ENCODE peak calls at places on chromosome 20, in four cellular contexts. One of them, this sample, is unnamed.

GRCh38 chr20:10376271-10377075 is 57.5 kb downstream of the MKKS start:
- DNase-seq in DND-41: no peak
- DNase-seq in right cardiac atrium: no peak
- DNase-seq in astrocyte of the cerebellum: peak
- DNase-seq in this sample: no peak

GRCh38 chr20:34703573-34704176 is 469 bp upstream of the TP53INP2 start:
- DNase-seq in right cardiac atrium: no peak
- DNase-seq in DND-41: no peak
- DNase-seq in astrocyte of the cerebellum: no peak
- DNase-seq in this sample: no peak

GRCh38 chr20:31790401-31790800 is 28.8 kb upstream of the MYLK2 start:
- DNase-seq in astrocyte of the cerebellum: no peak
- DNase-seq in right cardiac atrium: no peak
- DNase-seq in DND-41: no peak
- DNase-seq in this sample: no peak

GRCh38 chr20:48897298-48898044 is 24.0 kb upstream of the ARFGEF2 start:
- DNase-seq in DND-41: no peak
- DNase-seq in right cardiac atrium: no peak
- DNase-seq in astrocyte of the cerebellum: peak
- DNase-seq in this sample: no peak

GRCh38 chr20:15951711-15952110 is 621.5 kb downstream of the KIF16B start:
- DNase-seq in right cardiac atrium: no peak
- DNase-seq in DND-41: no peak
- DNase-seq in astrocyte of the cerebellum: no peak
- DNase-seq in this sample: no peak

GRCh38 chr20:53040678-53041674 is 68.8 kb downstream of the TSHZ2 start:
- DNase-seq in DND-41: no peak
- DNase-seq in astrocyte of the cerebellum: no peak
- DNase-seq in right cardiac atrium: no peak
- DNase-seq in this sample: no peak

GRCh38 chr20:48502758-48503157 is 325.0 kb downstream of the PREX1 start:
- DNase-seq in DND-41: no peak
- DNase-seq in right cardiac atrium: no peak
- DNase-seq in astrocyte of the cerebellum: no peak
- DNase-seq in this sample: no peak

GRCh38 chr20:37265152-37265551 is 3.5 kb upstream of the GHRH start:
- DNase-seq in right cardiac atrium: no peak
- DNase-seq in astrocyte of the cerebellum: no peak
- DNase-seq in DND-41: no peak
- DNase-seq in this sample: peak

GRCh38 chr20:10798811-10799210 is 125.0 kb upstream of the JAG1 start:
- DNase-seq in DND-41: no peak
- DNase-seq in right cardiac atrium: no peak
- DNase-seq in astrocyte of the cerebellum: peak
- DNase-seq in this sample: no peak

GRCh38 chr20:34364013-34364382 is 925 bp downstream of the ITCH start:
- DNase-seq in right cardiac atrium: no peak
- DNase-seq in DND-41: no peak
- DNase-seq in astrocyte of the cerebellum: no peak
- DNase-seq in this sample: no peak

GRCh38 chr20:57693002-57693582 is 16.7 kb downstream of the PMEPA1 start:
- DNase-seq in DND-41: no peak
- DNase-seq in astrocyte of the cerebellum: no peak
- DNase-seq in right cardiac atrium: no peak
- DNase-seq in this sample: no peak

GRCh38 chr20:62063601-62063980 is 2.1 kb downstream of the TAF4 start:
- DNase-seq in right cardiac atrium: no peak
- DNase-seq in astrocyte of the cerebellum: no peak
- DNase-seq in DND-41: no peak
- DNase-seq in this sample: no peak

GRCh38 chr20:61120595-61121515 is 131.2 kb upstream of the CDH4 start:
- DNase-seq in right cardiac atrium: no peak
- DNase-seq in DND-41: peak
- DNase-seq in astrocyte of the cerebellum: peak
- DNase-seq in this sample: peak

GRCh38 chr20:45011108-45011526 is 44.8 kb downstream of the STK4 start:
- DNase-seq in astrocyte of the cerebellum: peak
- DNase-seq in right cardiac atrium: no peak
- DNase-seq in DND-41: peak
- DNase-seq in this sample: peak

GRCh38 chr20:44909872-44910689 is at the start of gene PABPC1L:
- DNase-seq in astrocyte of the cerebellum: no peak
- DNase-seq in right cardiac atrium: peak
- DNase-seq in DND-41: peak
- DNase-seq in this sample: peak

GRCh38 chr20:5674176-5674660 is 76.0 kb upstream of the SHLD1 start:
- DNase-seq in astrocyte of the cerebellum: no peak
- DNase-seq in DND-41: no peak
- DNase-seq in right cardiac atrium: no peak
- DNase-seq in this sample: no peak

GRCh38 chr20:56626367-56627121 is 2.6 kb upstream of the TFAP2C start:
- DNase-seq in right cardiac atrium: peak
- DNase-seq in astrocyte of the cerebellum: no peak
- DNase-seq in DND-41: no peak
- DNase-seq in this sample: peak

GRCh38 chr20:38658879-38659612 is 57.4 kb downstream of the ARHGAP40 start:
- DNase-seq in right cardiac atrium: no peak
- DNase-seq in DND-41: no peak
- DNase-seq in astrocyte of the cerebellum: no peak
- DNase-seq in this sample: no peak

GRCh38 chr20:25483431-25484132 is 76.1 kb downstream of the GINS1 start:
- DNase-seq in right cardiac atrium: peak
- DNase-seq in DND-41: peak
- DNase-seq in astrocyte of the cerebellum: no peak
- DNase-seq in this sample: no peak

GRCh38 chr20:14633507-14633906 is 296.1 kb upstream of the FLRT3 start:
- DNase-seq in DND-41: no peak
- DNase-seq in right cardiac atrium: no peak
- DNase-seq in astrocyte of the cerebellum: no peak
- DNase-seq in this sample: no peak

GRCh38 chr20:32674362-32674789 is 635 bp upstream of the C20orf203 start:
- DNase-seq in astrocyte of the cerebellum: peak
- DNase-seq in right cardiac atrium: no peak
- DNase-seq in DND-41: peak
- DNase-seq in this sample: peak

GRCh38 chr20:50690979-50691584 is at the start of gene RIPOR3:
- DNase-seq in DND-41: no peak
- DNase-seq in astrocyte of the cerebellum: no peak
- DNase-seq in right cardiac atrium: peak
- DNase-seq in this sample: no peak
- H3K4me3 ChIP-seq in DND-41: no peak
- H3K4me3 ChIP-seq in astrocyte of the cerebellum: peak
- H3K4me3 ChIP-seq in right cardiac atrium: peak
- H3K4me3 ChIP-seq in this sample: no peak

GRCh38 chr20:24468401-24469115 is 871 bp upstream of the SYNDIG1 start:
- DNase-seq in astrocyte of the cerebellum: no peak
- DNase-seq in DND-41: no peak
- DNase-seq in right cardiac atrium: no peak
- DNase-seq in this sample: no peak

GRCh38 chr20:24470031-24470781 is 777 bp downstream of the SYNDIG1 start:
- DNase-seq in right cardiac atrium: no peak
- DNase-seq in DND-41: no peak
- DNase-seq in astrocyte of the cerebellum: no peak
- DNase-seq in this sample: no peak

GRCh38 chr20:24469116-24470030 is at the start of gene SYNDIG1:
- DNase-seq in DND-41: no peak
- DNase-seq in right cardiac atrium: peak
- DNase-seq in astrocyte of the cerebellum: no peak
- DNase-seq in this sample: no peak

GRCh38 chr20:24472426-24472825 is 3.0 kb downstream of the SYNDIG1 start:
- DNase-seq in astrocyte of the cerebellum: no peak
- DNase-seq in right cardiac atrium: no peak
- DNase-seq in DND-41: no peak
- DNase-seq in this sample: no peak

GRCh38 chr20:24470782-24471582 is 1.6 kb downstream of the SYNDIG1 start:
- DNase-seq in right cardiac atrium: no peak
- DNase-seq in astrocyte of the cerebellum: no peak
- DNase-seq in DND-41: no peak
- DNase-seq in this sample: no peak
- H3K4me3 ChIP-seq in right cardiac atrium: peak
- H3K4me3 ChIP-seq in astrocyte of the cerebellum: peak
- H3K4me3 ChIP-seq in DND-41: no peak
- H3K4me3 ChIP-seq in this sample: no peak

GRCh38 chr20:17963114-17963897 is 5.3 kb downstream of the SNX5 start:
- DNase-seq in astrocyte of the cerebellum: no peak
- DNase-seq in DND-41: no peak
- DNase-seq in right cardiac atrium: no peak
- DNase-seq in this sample: no peak
- H3K4me3 ChIP-seq in astrocyte of the cerebellum: no peak
- H3K4me3 ChIP-seq in DND-41: peak
- H3K4me3 ChIP-seq in right cardiac atrium: no peak
- H3K4me3 ChIP-seq in this sample: no peak

DNA sequence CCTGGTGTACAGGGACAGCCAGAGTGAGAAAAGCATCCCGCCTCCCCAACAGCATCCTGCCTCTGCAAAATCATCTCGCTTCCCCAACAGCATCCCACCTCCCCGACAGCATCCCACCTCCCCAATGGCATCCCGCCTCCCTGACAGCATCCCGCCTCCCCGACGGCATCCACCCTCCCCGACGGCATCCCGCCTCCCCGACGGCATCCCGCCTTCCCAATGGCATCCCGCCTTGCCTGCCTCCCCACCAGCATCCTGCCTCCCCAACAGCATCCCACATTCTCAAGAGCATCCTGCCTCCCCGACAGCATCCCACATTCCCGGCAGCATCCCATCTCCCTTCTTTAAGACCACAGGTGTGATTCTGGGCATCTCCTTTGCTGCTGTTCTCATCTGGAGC is 46.0 kb upstream of the NXT1 start:
- DNase-seq in DND-41: no peak
- DNase-seq in astrocyte of the cerebellum: no peak
- DNase-seq in right cardiac atrium: no peak
- DNase-seq in this sample: no peak
- H3K4me3 ChIP-seq in DND-41: no peak
- H3K4me3 ChIP-seq in astrocyte of the cerebellum: no peak
- H3K4me3 ChIP-seq in right cardiac atrium: no peak
- H3K4me3 ChIP-seq in this sample: peak

GRCh38 chr20:764255-764654 is 4.0 kb downstream of the SLC52A3 start:
- DNase-seq in right cardiac atrium: no peak
- DNase-seq in astrocyte of the cerebellum: no peak
- DNase-seq in DND-41: no peak
- DNase-seq in this sample: no peak

GRCh38 chr20:770691-771090 is 2.4 kb upstream of the SLC52A3 start:
- DNase-seq in astrocyte of the cerebellum: no peak
- DNase-seq in right cardiac atrium: no peak
- DNase-seq in DND-41: no peak
- DNase-seq in this sample: no peak

GRCh38 chr20:766906-767305 is 1.4 kb downstream of the SLC52A3 start:
- DNase-seq in DND-41: no peak
- DNase-seq in right cardiac atrium: no peak
- DNase-seq in astrocyte of the cerebellum: no peak
- DNase-seq in this sample: no peak

GRCh38 chr20:771741-772464 is 3.6 kb upstream of the SLC52A3 start:
- DNase-seq in DND-41: no peak
- DNase-seq in right cardiac atrium: no peak
- DNase-seq in astrocyte of the cerebellum: no peak
- DNase-seq in this sample: no peak

GRCh38 chr20:768426-768978 is at the start of gene SLC52A3:
- DNase-seq in astrocyte of the cerebellum: no peak
- DNase-seq in right cardiac atrium: peak
- DNase-seq in DND-41: peak
- DNase-seq in this sample: no peak
- H3K4me3 ChIP-seq in astrocyte of the cerebellum: no peak
- H3K4me3 ChIP-seq in right cardiac atrium: peak
- H3K4me3 ChIP-seq in DND-41: no peak
- H3K4me3 ChIP-seq in this sample: no peak

DNA sequence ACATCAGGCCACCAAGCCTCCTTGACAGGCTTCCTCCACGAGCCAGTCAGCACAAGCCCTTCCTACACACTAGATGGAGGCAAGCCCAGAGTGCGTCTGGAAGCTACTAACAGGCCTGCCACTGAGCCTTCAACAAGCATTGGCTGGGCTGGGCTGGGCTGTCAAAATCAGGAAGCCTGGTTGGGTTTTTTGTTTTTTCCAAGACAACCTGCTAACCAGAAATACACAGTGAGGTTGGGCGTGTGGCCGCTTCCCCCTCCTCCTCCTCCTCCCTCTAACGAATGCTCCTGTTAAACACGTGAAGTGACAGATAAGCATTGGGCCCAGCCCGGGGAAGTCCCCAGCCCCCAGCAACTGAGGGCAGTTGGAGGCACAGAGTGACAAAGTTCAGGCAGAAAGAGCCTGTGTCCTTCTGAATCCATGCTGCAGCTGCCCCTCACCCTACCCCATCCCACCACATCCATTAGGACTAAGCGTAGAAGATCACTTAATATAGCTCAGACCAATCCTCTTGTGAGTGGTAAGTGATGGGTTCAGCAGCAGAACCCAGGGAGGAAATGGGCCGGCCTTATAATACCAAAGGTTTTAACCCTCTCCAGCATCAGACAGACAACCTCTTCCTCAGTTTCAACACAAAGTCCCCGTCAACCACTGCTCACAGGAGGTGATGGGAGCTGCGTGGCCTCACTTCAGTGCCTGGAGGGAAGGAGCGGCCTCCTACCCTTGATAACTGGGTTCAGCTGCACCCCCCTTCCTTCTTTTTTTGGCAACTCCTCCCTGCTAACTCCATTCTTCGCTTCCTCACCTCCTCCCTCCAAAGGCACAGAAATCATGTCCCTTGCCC is 1.1 kb downstream of the NFATC2 start:
- DNase-seq in right cardiac atrium: peak
- DNase-seq in astrocyte of the cerebellum: no peak
- DNase-seq in DND-41: peak
- DNase-seq in this sample: peak
- H3K4me3 ChIP-seq in right cardiac atrium: peak
- H3K4me3 ChIP-seq in astrocyte of the cerebellum: no peak
- H3K4me3 ChIP-seq in DND-41: no peak
- H3K4me3 ChIP-seq in this sample: peak

DNA sequence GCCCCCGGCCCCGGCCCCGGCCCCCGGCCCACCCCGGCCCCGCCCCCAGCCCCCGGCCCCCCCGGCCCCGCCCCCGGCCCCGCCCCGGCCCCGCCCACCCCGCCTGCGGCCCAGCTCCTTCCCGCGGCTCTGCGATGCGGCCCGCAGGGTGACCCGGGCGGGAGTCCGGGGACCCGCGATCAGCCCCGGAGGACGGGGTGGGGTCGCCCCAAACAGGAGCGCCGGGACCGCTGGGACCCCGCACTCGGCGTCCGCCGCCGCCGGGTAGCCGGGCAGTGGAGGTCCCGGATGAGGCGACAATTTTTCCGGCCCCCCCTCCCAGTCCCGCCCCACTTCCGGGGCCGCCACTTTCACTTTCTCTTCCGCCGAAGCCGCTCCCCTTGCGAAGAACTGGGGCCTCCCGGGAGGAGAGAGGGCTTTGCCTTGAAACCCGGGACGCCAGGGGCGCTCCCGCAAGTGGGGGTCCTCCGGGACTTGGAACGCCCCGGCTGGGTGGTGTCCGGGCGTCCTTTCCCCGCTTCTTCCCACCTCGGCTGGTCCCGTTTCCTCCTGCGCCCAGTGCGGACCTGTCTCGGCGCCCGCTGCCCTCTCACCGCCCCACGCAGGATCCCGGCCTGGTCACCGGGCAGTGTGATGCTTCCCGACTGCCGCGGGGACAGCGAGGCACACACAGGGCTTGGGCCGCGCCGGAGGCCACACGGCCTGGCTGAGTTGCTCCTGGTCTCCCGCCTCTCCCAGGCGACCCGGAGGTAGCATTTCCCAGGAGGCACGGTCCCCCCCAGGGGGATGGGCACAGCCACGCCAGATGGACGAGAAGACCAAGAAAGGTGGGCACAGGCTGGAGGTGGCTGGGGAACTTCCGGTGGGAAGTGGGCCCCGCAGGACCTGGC is at the start of gene RBCK1:
- DNase-seq in DND-41: peak
- DNase-seq in right cardiac atrium: peak
- DNase-seq in astrocyte of the cerebellum: peak
- DNase-seq in this sample: peak
- H3K4me3 ChIP-seq in DND-41: peak
- H3K4me3 ChIP-seq in right cardiac atrium: peak
- H3K4me3 ChIP-seq in astrocyte of the cerebellum: peak
- H3K4me3 ChIP-seq in this sample: peak

This sample was measured in Jurkat, Clone E6-1.